ENCODE peak calls at places on chromosomes 16 and 17, in five cellular contexts. U, A, W, V and M are unnamed samples.

GRCh38 chr17:50263293-50264262 is 10.7 kb upstream of the TMEM92 start:
- DNase-seq in U (peak; percentile 21), V (no peak), W (peak; percentile 3), A (no peak), M (no peak)

GRCh38 chr16:1723450-1724147 is 17.6 kb downstream of the MAPK8IP3 start:
- DNase-seq in W (peak; percentile 55), U (peak; percentile 86), A (peak; percentile 63), V (peak; percentile 32), M (peak; percentile 51)

GRCh38 chr17:40564883-40565744 is at the start of gene CCR7:
- DNase-seq in U (no peak), W (peak; percentile 68), A (peak; percentile 92), V (no peak), M (no peak)

GRCh38 chr16:56286819-56287218 is 95.5 kb downstream of the GNAO1 start:
- DNase-seq in V (no peak), A (no peak), W (no peak), U (no peak), M (no peak)

GRCh38 chr17:78965369-78965982 is 14.2 kb downstream of the LGALS3BP start:
- DNase-seq in A (no peak), U (no peak), W (no peak), V (no peak), M (no peak)

GRCh38 chr16:50473375-50473945 is 74.7 kb upstream of the NKD1 start:
- DNase-seq in V (peak; percentile 3), W (no peak), U (no peak), A (peak; percentile 54), M (no peak)

GRCh38 chr17:77284023-77284617 is 143.4 kb downstream of the SEC14L1 start:
- DNase-seq in U (no peak), V (no peak), A (no peak), W (no peak), M (no peak)

GRCh38 chr17:29451338-29451737 is 61.2 kb downstream of the TAOK1 start:
- DNase-seq in U (no peak), W (no peak), V (no peak), A (no peak), M (no peak)

GRCh38 chr16:12305847-12306246 is 329.3 kb downstream of the SNX29 start:
- DNase-seq in V (no peak), U (no peak), A (no peak), W (no peak), M (no peak)

GRCh38 chr17:35315283-35315682 is 58.1 kb downstream of the SLFN11 start:
- DNase-seq in V (peak; percentile 92), U (no peak), W (peak; percentile 21), A (no peak), M (no peak)

GRCh38 chr16:12142157-12142556 is 165.6 kb downstream of the SNX29 start:
- DNase-seq in U (no peak), A (no peak), V (no peak), W (no peak), M (no peak)

GRCh38 chr17:34886831-34887230 is 74.4 kb downstream of the CCT6B start:
- DNase-seq in V (no peak), U (no peak), W (peak; percentile 57), A (no peak), M (no peak)

GRCh38 chr16:13342675-13343074 is 441.3 kb downstream of the SHISA9 start:
- DNase-seq in U (no peak), A (no peak), W (no peak), V (no peak), M (no peak)

GRCh38 chr16:74591914-74592650 is 14.8 kb downstream of the GLG1 start:
- DNase-seq in W (no peak), V (no peak), A (no peak), U (no peak), M (no peak)

GRCh38 chr16:25006504-25007055 is 8.6 kb downstream of the ARHGAP17 start:
- DNase-seq in A (no peak), V (peak; percentile 74), W (no peak), U (no peak), M (peak; percentile 71)

GRCh38 chr17:45371414-45372324 is 54.8 kb upstream of the MAP3K14 start:
- DNase-seq in A (peak; percentile 75), W (no peak), U (peak; percentile 97), V (peak; percentile 96), M (peak; percentile 75)

GRCh38 chr17:10105513-10106001 is 92.8 kb downstream of the GAS7 start:
- DNase-seq in W (no peak), U (no peak), A (no peak), V (peak; percentile 66), M (no peak)

GRCh38 chr17:250487-251300 is 69.2 kb upstream of the DOC2B start:
- DNase-seq in U (no peak), V (no peak), A (no peak), W (no peak), M (no peak)

GRCh38 chr17:13583996-13584700 is 17.6 kb downstream of the HS3ST3A1 start:
- DNase-seq in W (no peak), V (no peak), A (no peak), U (no peak), M (no peak)

GRCh38 chr16:84641643-84642358 is 6.5 kb upstream of the KLHL36 start:
- DNase-seq in W (no peak), A (peak; percentile 31), V (no peak), U (no peak), M (no peak)